ENCODE peak calls at places on chromosome 3, in five cellular contexts. E is uterus; T is activated CD4-positive, alpha-beta T cell treated with anti-CD3 and anti-CD28 coated beads, Interleukin-2, amount 50 U/mL, for 1 hour; Y is H54; O is adrenal gland. W is an unnamed sample.

GRCh38 chr3:106765342-106765741 is 611.9 kb upstream of the CCDC54 start:
- DNase-seq in T (no peak), O (no peak), Y (peak), E (no peak), W (no peak)

GRCh38 chr3:113531826-113532697 is at the start of gene SIDT1:
- DNase-seq in T (peak), Y (no peak), O (peak), E (no peak), W (no peak)

GRCh38 chr3:38404286-38404685 is 49.4 kb upstream of the ACVR2B start:
- DNase-seq in O (peak), E (peak), Y (peak), T (no peak), W (peak)

GRCh38 chr3:45224824-45225464 is 1.1 kb downstream of the TMEM158 start:
- DNase-seq in T (peak), E (peak), O (peak), Y (peak), W (peak)

GRCh38 chr3:58093573-58094195 is 85.5 kb downstream of the FLNB start:
- DNase-seq in E (no peak), Y (peak), O (no peak), T (no peak), W (no peak)

GRCh38 chr3:10517616-10518015 is 12.2 kb upstream of the ATP2B2 start:
- DNase-seq in Y (no peak), E (no peak), O (peak), T (no peak), W (no peak)

GRCh38 chr3:173371848-173372487 is 25.6 kb upstream of the NLGN1 start:
- DNase-seq in Y (peak), T (no peak), E (peak), O (peak), W (no peak)

GRCh38 chr3:38019658-38020341 is 9.6 kb downstream of the PLCD1 start:
- DNase-seq in O (no peak), E (no peak), Y (no peak), T (no peak), W (no peak)

GRCh38 chr3:129336093-129336706 is 57.5 kb downstream of the HMCES start:
- DNase-seq in Y (no peak), T (no peak), O (no peak), E (no peak), W (no peak)

GRCh38 chr3:53750253-53751210 is 95.7 kb downstream of the CHDH start:
- DNase-seq in Y (no peak), T (no peak), E (no peak), O (no peak), W (no peak)

GRCh38 chr3:139201446-139202225 is 142.2 kb upstream of the MRPS22 start:
- DNase-seq in T (no peak), O (no peak), Y (no peak), E (no peak), W (no peak)